ENCODE peak calls at places on chromosomes 7 and 10, in eight cellular contexts. G is A549, N is GM12891, O is HCT116, U is esophagus squamous epithelium, B is prostate gland, A is body of pancreas, F is stomach. M is an unnamed sample.

GRCh38 chr10:24618401-24618800 is 105.3 kb downstream of the ARHGAP21 start:
- DNase-seq in G (no peak), N (no peak), O (no peak), U (no peak), B (peak; percentile 5), A (no peak), F (no peak), M (no peak)

GRCh38 chr7:109752068-109752467 is 1182.4 kb downstream of the DNAJB9 start:
- DNase-seq in G (no peak), N (no peak), O (no peak), U (no peak), B (no peak), A (no peak), F (no peak), M (no peak)

GRCh38 chr7:134254311-134254710 is 62.4 kb downstream of the SLC35B4 start:
- DNase-seq in G (no peak), N (no peak), O (peak; percentile 10), U (no peak), B (no peak), A (no peak), F (no peak), M (no peak)

GRCh38 chr10:62512732-62513475 is 138.7 kb downstream of the ZNF365 start:
- DNase-seq in G (peak; percentile 12), N (no peak), O (no peak), U (no peak), B (no peak), A (no peak), F (no peak), M (no peak)

GRCh38 chr7:1899201-1899600 is 229.1 kb downstream of the ELFN1 start:
- DNase-seq in G (no peak), N (no peak), O (no peak), U (no peak), B (no peak), A (no peak), F (no peak), M (peak; percentile 97)

GRCh38 chr7:27611043-27611442 is 51.6 kb downstream of the HIBADH start:
- DNase-seq in G (no peak), N (no peak), O (no peak), U (no peak), B (no peak), A (no peak), F (no peak), M (no peak)

GRCh38 chr7:151249034-151249731 is 689 bp upstream of the SMARCD3 start:
- DNase-seq in G (peak; percentile 70), N (no peak), O (no peak), U (no peak), B (peak; percentile 34), A (peak; percentile 58), F (peak; percentile 66), M (no peak)

GRCh38 chr10:52965938-52966401 is 193.4 kb upstream of the MBL2 start:
- DNase-seq in G (no peak), N (peak; percentile 32), O (no peak), U (no peak), B (no peak), A (no peak), F (no peak), M (no peak)

GRCh38 chr7:129498021-129498420 is 4.3 kb upstream of the SMKR1 start:
- DNase-seq in G (no peak), N (no peak), O (no peak), U (no peak), B (no peak), A (no peak), F (no peak), M (no peak)

GRCh38 chr7:105268056-105268455 is 120.7 kb downstream of the SRPK2 start:
- DNase-seq in G (peak; percentile 35), N (no peak), O (no peak), U (no peak), B (no peak), A (no peak), F (no peak), M (no peak)

GRCh38 chr7:29243777-29244655 is 49.4 kb downstream of the CHN2 start:
- DNase-seq in G (no peak), N (no peak), O (peak; percentile 29), U (no peak), B (no peak), A (no peak), F (no peak), M (no peak)

GRCh38 chr10:42985436-42986316 is 91.2 kb upstream of the RET start:
- DNase-seq in G (no peak), N (no peak), O (no peak), U (no peak), B (no peak), A (peak; percentile 2), F (peak; percentile 21), M (no peak)

DNA sequence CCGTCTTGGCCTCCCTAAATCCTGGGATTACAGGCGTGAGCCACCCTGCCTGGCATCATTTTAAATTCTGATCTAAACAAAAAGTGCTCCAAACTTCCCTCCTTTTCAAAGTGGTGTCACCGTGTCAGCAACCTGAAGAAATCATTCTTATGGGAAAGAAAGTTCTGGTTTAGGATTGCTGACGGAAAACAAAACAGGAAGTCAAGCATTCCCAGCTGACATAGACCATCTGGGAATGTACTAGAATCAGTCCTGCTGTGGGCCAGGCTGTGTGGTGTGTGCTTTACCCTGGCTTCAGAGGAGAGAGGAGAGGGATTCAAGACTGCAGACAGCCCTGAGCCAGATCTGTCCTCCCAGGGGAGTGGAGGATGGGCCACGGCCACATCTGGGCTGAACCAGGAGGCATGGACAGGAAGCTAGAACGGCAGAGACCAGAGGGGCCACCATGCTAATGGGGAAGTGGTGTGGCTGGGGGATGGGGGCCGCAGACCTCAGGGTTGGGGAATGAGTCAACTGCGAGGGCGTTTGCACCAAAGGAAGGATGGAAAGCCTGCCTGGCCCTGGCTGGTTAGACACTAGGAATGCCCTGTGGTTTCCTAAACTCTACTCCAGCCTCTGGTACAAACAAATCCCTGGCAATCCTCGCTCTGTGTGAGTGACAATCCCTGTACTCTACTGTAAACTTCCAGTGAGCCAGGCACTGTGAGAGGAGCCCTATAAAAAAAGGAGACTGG is 16.7 kb upstream of the CLIP2 start:
- DNase-seq in G (no peak), N (peak; percentile 82), O (no peak), U (peak; percentile 42), B (no peak), A (peak; percentile 46), F (peak; percentile 45), M (peak; percentile 76)
- TF ChIP-seq POLR2A in G (no peak), N (peak; percentile 70), O (no peak), U (no peak), B (no peak), A (no peak), F (no peak), M (peak; percentile 60)

DNA sequence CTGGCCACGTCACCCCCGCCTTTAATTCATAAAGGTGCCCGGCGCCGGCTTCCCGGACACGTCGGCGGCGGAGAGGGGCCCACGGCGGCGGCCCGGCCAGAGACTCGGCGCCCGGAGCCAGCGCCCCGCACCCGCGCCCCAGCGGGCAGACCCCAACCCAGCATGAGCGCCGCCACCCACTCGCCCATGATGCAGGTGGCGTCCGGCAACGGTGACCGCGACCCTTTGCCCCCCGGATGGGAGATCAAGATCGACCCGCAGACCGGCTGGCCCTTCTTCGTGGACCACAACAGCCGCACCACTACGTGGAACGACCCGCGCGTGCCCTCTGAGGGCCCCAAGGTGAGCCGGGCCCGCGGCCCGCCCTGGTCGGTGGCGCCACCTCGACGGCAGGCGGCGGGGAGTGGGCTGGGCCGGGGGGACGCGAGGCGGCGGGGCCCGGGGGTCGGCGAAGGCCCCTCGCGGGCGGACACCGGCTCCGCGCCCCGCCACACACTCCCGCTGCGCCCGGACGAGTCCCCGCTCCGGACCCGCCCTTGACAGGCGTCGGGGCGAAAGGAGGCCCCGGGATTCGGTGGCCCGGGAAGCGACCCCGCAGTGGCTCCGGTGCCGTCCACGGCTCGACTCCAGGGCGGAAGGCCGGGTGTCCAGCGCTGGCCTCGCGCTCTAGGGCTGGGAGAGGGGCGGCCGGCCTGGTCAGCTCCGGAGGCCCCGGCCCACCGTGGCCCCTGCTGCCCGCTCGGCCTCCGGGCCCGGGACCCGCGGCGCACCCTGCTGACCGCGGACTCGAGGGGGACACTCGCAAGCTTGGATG is 541 bp downstream of the BAG3 start:
- DNase-seq in G (no peak), N (no peak), O (no peak), U (no peak), B (no peak), A (peak; percentile 42), F (peak; percentile 31), M (no peak)
- TF ChIP-seq POLR2A in G (peak; percentile 45), N (no peak), O (no peak), U (no peak), B (peak; percentile 39), A (no peak), F (no peak), M (no peak)

GRCh38 chr7:140640060-140640611 is 477 bp downstream of the DENND2A start:
- DNase-seq in G (peak; percentile 57), N (peak; percentile 46), O (no peak), U (no peak), B (no peak), A (peak; percentile 38), F (peak; percentile 34), M (no peak)
- TF ChIP-seq POLR2A in G (no peak), N (no peak), O (no peak), U (no peak), B (no peak), A (no peak), F (no peak), M (no peak)

GRCh38 chr7:44608916-44609648 is 2.7 kb downstream of the OGDH start:
- DNase-seq in G (no peak), N (no peak), O (no peak), U (no peak), B (no peak), A (no peak), F (no peak), M (no peak)

GRCh38 chr7:44609829-44610228 is 3.4 kb downstream of the OGDH start:
- DNase-seq in G (no peak), N (no peak), O (no peak), U (no peak), B (no peak), A (no peak), F (no peak), M (no peak)

GRCh38 chr7:44607141-44608068 is 978 bp downstream of the OGDH start:
- DNase-seq in G (no peak), N (no peak), O (no peak), U (no peak), B (no peak), A (no peak), F (no peak), M (no peak)

GRCh38 chr7:44604941-44605340 is 1.5 kb upstream of the OGDH start:
- DNase-seq in G (no peak), N (no peak), O (no peak), U (no peak), B (no peak), A (no peak), F (no peak), M (no peak)

DNA sequence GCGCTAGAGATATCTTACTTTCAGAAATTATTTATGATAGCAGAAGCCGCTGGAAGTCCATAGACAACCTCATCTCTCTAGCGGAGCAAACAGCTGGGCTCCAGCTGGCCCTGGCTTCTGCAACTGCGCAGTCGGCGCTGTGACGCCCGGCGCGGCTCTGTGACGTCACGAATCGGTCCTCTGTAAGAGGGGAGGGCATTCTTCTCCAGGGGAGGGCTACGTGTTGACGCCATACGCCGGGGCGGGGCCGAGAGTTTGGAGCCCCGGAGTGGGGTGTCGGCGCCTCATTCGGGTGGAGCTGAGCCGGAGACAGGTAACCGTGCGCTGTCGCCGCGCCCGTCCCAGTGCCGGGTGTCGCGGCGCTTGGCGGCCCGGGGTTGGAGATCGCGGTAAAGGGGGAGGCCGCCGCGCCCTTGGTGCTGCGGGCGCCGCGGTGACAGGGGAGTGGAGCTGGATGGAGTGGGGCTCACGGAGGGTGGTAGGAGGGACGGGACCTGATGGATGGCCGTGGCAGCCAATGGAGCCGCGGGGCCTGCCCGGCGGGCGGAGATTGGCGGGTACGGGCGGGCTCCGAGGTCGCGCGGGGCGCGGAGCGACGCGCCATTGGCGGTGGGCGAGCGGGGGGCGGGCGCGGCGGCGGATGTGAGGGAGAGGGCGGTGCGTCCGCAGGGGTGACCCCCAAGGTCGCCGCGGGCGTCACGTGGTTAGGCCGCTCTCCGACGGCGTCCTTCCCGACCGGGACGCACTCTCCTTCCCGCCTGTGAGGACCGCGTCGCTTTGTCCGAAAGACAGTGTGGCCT is at the start of gene OGDH:
- DNase-seq in G (peak; percentile 98), N (peak; percentile 94), O (peak; percentile 96), U (peak; percentile 91), B (peak; percentile 98), A (peak; percentile 99), F (peak; percentile 100), M (peak; percentile 99)
- TF ChIP-seq POLR2A in G (peak; percentile 78), N (peak; percentile 83), O (peak; percentile 31), U (no peak), B (peak; percentile 96), A (peak; percentile 90), F (peak; percentile 89), M (peak; percentile 97)

M was measured in H54.